ENCODE peak calls at places on chromosomes 1 and 21, in six cellular contexts. J is HCT116, T is PC-3, D is DND-41, L is K562, H is SK-N-MC. E is an unnamed sample.

GRCh38 chr1:37480581-37481288 is 6.4 kb downstream of the ZC3H12A start:
- DNase-seq in J (no peak), T (no peak), D (no peak), L (no peak), H (no peak), E (no peak)

GRCh38 chr1:220727523-220727922 is 20.6 kb upstream of the MTARC2 start:
- DNase-seq in J (no peak), T (no peak), D (no peak), L (no peak), H (no peak), E (no peak)

GRCh38 chr1:108719654-108720435 is 7.1 kb downstream of the FNDC7 start:
- DNase-seq in J (peak), T (peak), D (no peak), L (peak), H (no peak), E (peak)

GRCh38 chr1:171107257-171107940 is 16.7 kb downstream of the FMO3 start:
- DNase-seq in J (no peak), T (no peak), D (no peak), L (no peak), H (no peak), E (no peak)

GRCh38 chr1:23273450-23274133 is 56.3 kb upstream of the HTR1D start:
- DNase-seq in J (peak), T (peak), D (no peak), L (peak), H (no peak), E (no peak)

GRCh38 chr1:17780916-17781315 is 25.8 kb downstream of the ACTL8 start:
- DNase-seq in J (no peak), T (no peak), D (no peak), L (no peak), H (no peak), E (no peak)

GRCh38 chr1:217135569-217135915 is 412.3 kb upstream of the ESRRG start:
- DNase-seq in J (no peak), T (no peak), D (no peak), L (no peak), H (no peak), E (peak)

GRCh38 chr1:247111636-247112478 is 7.7 kb upstream of the ZNF669 start:
- DNase-seq in J (no peak), T (peak), D (no peak), L (peak), H (no peak), E (no peak)

GRCh38 chr1:228366851-228367741 is 39.5 kb downstream of the TRIM11 start:
- DNase-seq in J (no peak), T (no peak), D (no peak), L (no peak), H (no peak), E (no peak)

GRCh38 chr1:198106007-198106406 is 50.8 kb upstream of the NEK7 start:
- DNase-seq in J (no peak), T (no peak), D (no peak), L (no peak), H (no peak), E (no peak)

GRCh38 chr1:33455537-33456301 is 16.7 kb upstream of the ZSCAN20 start:
- DNase-seq in J (peak), T (peak), D (peak), L (peak), H (peak), E (peak)

GRCh38 chr1:94553323-94553730 is 11.8 kb upstream of the F3 start:
- DNase-seq in J (no peak), T (peak), D (no peak), L (no peak), H (no peak), E (no peak)

GRCh38 chr1:225670806-225671733 is 18.1 kb upstream of the ENAH start:
- DNase-seq in J (no peak), T (peak), D (no peak), L (no peak), H (no peak), E (no peak)

GRCh38 chr1:53061859-53062714 is at the start of gene PODN:
- DNase-seq in J (no peak), T (no peak), D (no peak), L (no peak), H (no peak), E (no peak)

GRCh38 chr1:90959352-90960206 is 62.3 kb downstream of the ZNF644 start:
- DNase-seq in J (no peak), T (peak), D (no peak), L (no peak), H (no peak), E (no peak)

GRCh38 chr1:202802998-202803932 is 5.0 kb downstream of the KDM5B start:
- DNase-seq in J (peak), T (peak), D (no peak), L (peak), H (peak), E (no peak)

GRCh38 chr1:112618114-112618720 is 724 bp downstream of the ST7L start:
- DNase-seq in J (no peak), T (no peak), D (peak), L (peak), H (no peak), E (peak)

GRCh38 chr1:232515706-232516105 is 114.2 kb downstream of the SIPA1L2 start:
- DNase-seq in J (no peak), T (no peak), D (no peak), L (no peak), H (no peak), E (no peak)

GRCh38 chr1:213032651-213033050 is 17.0 kb upstream of the ANGEL2 start:
- DNase-seq in J (no peak), T (no peak), D (no peak), L (no peak), H (no peak), E (no peak)

GRCh38 chr1:160211010-160211790 is 6.0 kb downstream of the PEA15 start:
- DNase-seq in J (no peak), T (no peak), D (no peak), L (no peak), H (no peak), E (no peak)

GRCh38 chr1:93592636-93592949 is 89.0 kb downstream of the BCAR3 start:
- DNase-seq in J (no peak), T (no peak), D (no peak), L (no peak), H (no peak), E (no peak)

GRCh38 chr1:180309338-180309737 is 79.3 kb downstream of the LHX4 start:
- DNase-seq in J (no peak), T (peak), D (no peak), L (no peak), H (no peak), E (no peak)

GRCh38 chr1:54882483-54882882 is 4.5 kb downstream of the DHCR24 start:
- DNase-seq in J (no peak), T (peak), D (no peak), L (no peak), H (no peak), E (no peak)

DNA sequence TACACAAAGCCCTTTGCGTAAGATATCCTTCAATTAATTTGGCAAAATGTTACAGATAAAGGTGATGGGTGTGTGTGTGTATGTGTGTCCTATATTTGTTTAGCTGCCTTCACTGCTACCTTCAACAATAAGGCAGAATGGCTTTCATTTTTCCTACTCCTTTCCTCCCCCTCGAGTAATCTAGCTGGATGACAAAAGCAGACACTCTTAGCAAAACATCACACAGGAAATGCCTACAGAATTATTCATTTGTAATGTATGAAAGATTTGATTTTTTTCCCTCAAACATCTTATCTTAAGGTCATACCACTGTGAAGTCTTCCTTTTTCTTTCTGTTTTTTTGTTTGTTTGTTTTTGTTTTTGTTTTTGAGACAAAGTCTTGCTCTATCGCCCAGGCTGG is 10.6 kb downstream of the PTPN22 start:
- DNase-seq in J (no peak), T (peak), D (no peak), L (no peak), H (no peak), E (no peak)
- H3K9ac ChIP-seq in J (no peak), T (no peak), D (no peak), L (no peak), H (peak), E (no peak)

GRCh38 chr1:156421939-156422601 is 53.1 kb downstream of the RHBG start:
- DNase-seq in J (no peak), T (no peak), D (no peak), L (no peak), H (no peak), E (no peak)
- TF ChIP-seq EZH2 in J (no peak), T (no peak), D (no peak), L (no peak), H (no peak), E (no peak)

GRCh38 chr21:44818636-44819011 is 762 bp upstream of the SUMO3 start:
- DNase-seq in J (no peak), T (no peak), D (no peak), L (no peak), H (no peak), E (no peak)
- H3K9ac ChIP-seq in J (no peak), T (peak), D (peak), L (peak), H (no peak), E (peak)

DNA sequence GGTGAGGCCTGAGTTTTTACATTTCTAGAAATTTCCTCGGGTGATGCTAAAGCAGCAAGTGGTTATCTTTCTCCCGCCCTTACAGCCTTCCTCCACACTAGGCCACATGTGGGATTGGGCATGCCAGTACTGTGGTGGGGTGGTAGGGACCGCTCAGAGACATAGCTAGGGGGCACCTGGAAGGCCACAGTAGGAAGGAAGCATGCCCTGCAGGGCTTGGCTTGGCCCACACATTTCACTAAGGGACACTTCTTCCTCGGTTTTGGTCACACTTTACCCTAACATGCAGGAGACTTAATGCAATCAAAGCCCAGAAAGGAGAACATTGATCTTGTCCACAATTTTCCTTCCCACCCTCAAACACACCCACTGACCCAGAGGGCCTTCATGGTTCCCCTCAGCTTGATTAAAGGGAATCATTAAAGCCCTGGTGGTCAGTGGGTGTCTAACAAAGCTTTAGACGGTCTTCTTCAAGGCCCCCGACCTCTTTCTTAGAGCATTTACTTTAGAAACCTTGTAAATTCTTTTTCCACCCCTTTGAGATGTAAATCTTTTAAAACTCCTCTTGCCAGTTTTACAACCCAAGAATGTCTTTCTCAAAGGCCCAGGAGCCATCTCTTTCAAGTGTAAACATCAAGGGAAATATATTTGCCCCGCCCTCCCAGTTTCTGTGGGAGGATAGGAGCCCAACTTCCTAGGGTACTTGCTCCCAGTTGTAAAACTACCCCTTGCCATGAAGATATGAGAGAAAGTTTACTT is 246.4 kb upstream of the PTBP2 start:
- DNase-seq in J (no peak), T (no peak), D (no peak), L (no peak), H (no peak), E (no peak)
- TF ChIP-seq EZH2 in J (no peak), T (no peak), D (no peak), L (no peak), H (no peak), E (no peak)

E was measured in MM.1S.